ENCODE peak calls at places on chromosomes 12 and 14, in four cellular contexts. K, V, T and R are unnamed samples.

GRCh38 chr12:93782854-93783253 is 105.7 kb downstream of the CRADD start:
- DNase-seq in K (no peak), V (no peak), T (no peak), R (no peak)

GRCh38 chr14:49634547-49635334 is at the start of gene DNAAF2:
- DNase-seq in K (no peak), V (peak; percentile 51), T (peak; percentile 45), R (no peak)

GRCh38 chr12:119695034-119695433 is 27.1 kb downstream of the PRKAB1 start:
- DNase-seq in K (no peak), V (no peak), T (no peak), R (no peak)

GRCh38 chr14:73069585-73069984 is 11.3 kb downstream of the RBM25 start:
- DNase-seq in K (no peak), V (no peak), T (no peak), R (no peak)

GRCh38 chr12:26297386-26298070 is 102.2 kb downstream of the SSPN start:
- DNase-seq in K (no peak), V (no peak), T (no peak), R (no peak)

GRCh38 chr12:34392741-34393085 is 370.4 kb downstream of the ALG10 start:
- DNase-seq in K (peak; percentile 6), V (no peak), T (no peak), R (no peak)

GRCh38 chr12:115528466-115528865 is 749.0 kb downstream of the MED13L start:
- DNase-seq in K (no peak), V (no peak), T (no peak), R (no peak)

GRCh38 chr14:58947816-58948440 is 240.5 kb upstream of the DAAM1 start:
- DNase-seq in K (no peak), V (no peak), T (no peak), R (no peak)

GRCh38 chr14:93880025-93880820 is 46.9 kb upstream of the FAM181A start:
- DNase-seq in K (no peak), V (peak; percentile 24), T (no peak), R (no peak)

GRCh38 chr14:22994762-22995275 is 12.5 kb upstream of the AJUBA start:
- DNase-seq in K (no peak), V (peak; percentile 42), T (no peak), R (no peak)

GRCh38 chr12:88153959-88154358 is 11.9 kb downstream of the TMTC3 start:
- DNase-seq in K (no peak), V (no peak), T (no peak), R (peak; percentile 20)

GRCh38 chr14:42163136-42163535 is 556.5 kb downstream of the LRFN5 start:
- DNase-seq in K (no peak), V (no peak), T (no peak), R (no peak)

GRCh38 chr12:77315407-77315806 is 250.0 kb upstream of the E2F7 start:
- DNase-seq in K (no peak), V (no peak), T (no peak), R (no peak)

GRCh38 chr12:120853188-120853587 is 51.0 kb downstream of the SPPL3 start:
- DNase-seq in K (no peak), V (no peak), T (no peak), R (no peak)

GRCh38 chr12:38695057-38695456 is 210.3 kb downstream of the CPNE8 start:
- DNase-seq in K (no peak), V (no peak), T (no peak), R (no peak)

GRCh38 chr14:61298834-61299233 is 17.7 kb upstream of the TMEM30B start:
- DNase-seq in K (no peak), V (no peak), T (no peak), R (no peak)

GRCh38 chr14:98984027-98984718 is 287.8 kb downstream of the BCL11B start:
- DNase-seq in K (no peak), V (no peak), T (no peak), R (no peak)

GRCh38 chr12:120588948-120589930 is 8.0 kb upstream of the POP5 start:
- DNase-seq in K (peak; percentile 56), V (peak; percentile 18), T (no peak), R (no peak)

GRCh38 chr14:76955575-76956252 is 72.8 kb downstream of the IRF2BPL start:
- DNase-seq in K (no peak), V (no peak), T (peak; percentile 43), R (no peak)

GRCh38 chr14:97311411-97311810 is 514.2 kb downstream of the VRK1 start:
- DNase-seq in K (no peak), V (no peak), T (no peak), R (no peak)

GRCh38 chr12:65004270-65004669 is 116.8 kb downstream of the WIF1 start:
- DNase-seq in K (no peak), V (no peak), T (no peak), R (no peak)

GRCh38 chr12:70248916-70249315 is 5.7 kb downstream of the CNOT2 start:
- DNase-seq in K (no peak), V (no peak), T (no peak), R (no peak)

GRCh38 chr12:70319632-70320031 is 46.5 kb upstream of the KCNMB4 start:
- DNase-seq in K (no peak), V (no peak), T (no peak), R (no peak)

GRCh38 chr12:6532927-6533652 is 1.2 kb upstream of the GAPDH start:
- DNase-seq in K (peak; percentile 66), V (peak; percentile 53), T (no peak), R (no peak)

GRCh38 chr12:103198499-103198898 is 241.0 kb downstream of the ASCL1 start:
- DNase-seq in K (no peak), V (no peak), T (no peak), R (no peak)

GRCh38 chr14:68297871-68298468 is 478.4 kb downstream of the RAD51B start:
- DNase-seq in K (no peak), V (no peak), T (no peak), R (no peak)
- TF ChIP-seq CTCF in K (peak; percentile 12), V (peak; percentile 43), T (no peak), R (peak; percentile 31)

GRCh38 chr12:89678225-89678624 is 30.4 kb downstream of the ATP2B1 start:
- DNase-seq in K (no peak), V (no peak), T (no peak), R (no peak)
- H3K4me3 ChIP-seq in K (no peak overlapping the region), V (no peak overlapping the region), T (no peak overlapping the region), R (no peak overlapping the region)

GRCh38 chr12:114400395-114400794 is 5.5 kb downstream of the TBX5 start:
- DNase-seq in K (no peak), V (no peak), T (no peak), R (no peak)
- H3K27me3 ChIP-seq in K (peaks cover 53% of the 10 kb centered on the region), V (no peaks in the 10 kb centered on the region), T (peaks cover 28% of the 10 kb centered on the region), R (no peaks in the 10 kb centered on the region)

DNA sequence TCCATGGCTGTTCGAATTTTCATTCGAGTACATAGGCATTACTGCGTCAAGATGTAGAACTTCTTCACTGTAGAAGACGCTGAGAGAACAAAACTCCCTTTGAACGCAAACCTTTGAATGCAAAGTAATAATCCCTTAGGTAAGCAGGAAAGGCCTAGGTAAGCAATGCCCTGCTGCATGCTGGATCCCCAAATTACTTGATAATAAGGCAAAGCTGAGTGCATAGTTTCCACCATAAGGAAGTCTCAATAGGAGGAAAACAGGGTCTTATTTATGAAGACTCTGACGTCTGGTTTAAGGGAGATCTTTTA is 10.0 kb upstream of the RTRAF start:
- DNase-seq in K (no peak), V (no peak), T (no peak), R (no peak)
- TF ChIP-seq CTCF in K (no peak), V (no peak), T (peak; percentile 38), R (no peak)

DNA sequence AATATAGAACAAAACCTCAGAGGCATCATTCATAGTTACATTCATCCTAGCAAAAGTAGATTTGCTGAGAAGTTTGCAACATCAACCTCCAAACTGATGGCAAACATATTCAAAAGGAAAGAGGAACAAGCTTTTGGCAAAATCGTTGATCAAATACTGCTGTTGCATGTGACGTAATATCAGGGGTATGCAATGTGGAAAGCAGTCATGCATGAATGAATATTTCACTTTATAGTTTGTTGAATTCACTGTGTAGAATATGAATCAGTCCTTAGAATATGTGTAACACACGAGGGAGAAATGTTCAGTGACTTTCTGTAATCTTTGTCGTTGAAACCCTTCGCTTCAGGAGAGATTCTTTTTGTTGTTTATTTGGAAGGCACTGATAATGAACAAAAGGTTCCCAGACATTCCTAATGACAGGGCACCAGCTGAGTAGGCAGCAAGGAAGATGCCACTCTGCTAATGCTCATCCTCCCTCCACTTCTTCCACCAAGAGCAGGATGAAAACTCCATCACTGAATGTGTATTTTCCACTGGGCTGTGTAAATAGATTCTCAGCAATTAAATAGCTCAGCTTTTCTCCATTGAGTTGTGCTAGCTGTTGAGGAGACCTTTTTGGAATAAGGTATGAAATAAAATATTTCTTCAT is 126.1 kb downstream of the PELI2 start:
- DNase-seq in K (no peak), V (no peak), T (no peak), R (peak; percentile 75)
- H3K4me3 ChIP-seq in K (no peak overlapping the region), V (no peak overlapping the region), T (no peak overlapping the region), R (peak overlapping the region; percentile 35)

DNA sequence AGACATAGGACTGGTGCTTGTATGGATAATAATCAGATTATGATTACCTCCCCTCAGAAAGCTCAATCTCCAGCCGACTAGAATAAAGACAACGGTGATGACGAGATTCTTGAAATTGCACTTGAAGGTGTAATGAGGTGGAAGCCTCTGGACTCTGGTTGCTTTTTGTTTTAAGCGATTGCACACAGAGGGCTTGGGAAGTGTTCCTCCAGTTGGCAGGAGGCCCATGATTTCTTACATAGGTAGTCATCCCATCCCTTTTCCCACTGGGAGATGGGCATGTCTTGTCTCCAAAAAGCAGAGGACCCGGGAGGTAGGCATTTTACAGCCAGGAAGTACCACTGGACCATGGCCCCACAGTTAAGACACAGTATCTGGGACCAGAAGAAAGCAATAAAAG is 165.7 kb upstream of the FKBP4 start:
- DNase-seq in K (no peak), V (no peak), T (no peak), R (no peak)
- H3K27me3 ChIP-seq in K (no peaks in the 10 kb centered on the region), V (no peaks in the 10 kb centered on the region), T (no peaks in the 10 kb centered on the region), R (no peaks in the 10 kb centered on the region)